ENCODE peak calls at places on chromosomes 5 and 9, in six cellular contexts. Y is mesendoderm; K is CD8-positive, alpha-beta T cell; M is Karpas-422; Q is kidney epithelial cell; D is heart left ventricle. P is an unnamed sample.

GRCh38 chr5:94613583-94613982 is 4.8 kb downstream of the KIAA0825 start:
- DNase-seq in M (peak; percentile 73), Q (no peak), Y (peak; percentile 65), D (no peak), K (no peak), P (peak; percentile 5)

GRCh38 chr5:115349001-115349817 is 52.8 kb upstream of the CCDC112 start:
- DNase-seq in Q (peak; percentile 67), M (no peak), Y (no peak), K (no peak), D (no peak), P (no peak)

GRCh38 chr5:53785924-53786323 is 225.5 kb downstream of the NDUFS4 start:
- DNase-seq in Q (no peak), M (no peak), Y (no peak), D (no peak), K (no peak), P (no peak)

GRCh38 chr9:121927636-121928035 is 165.5 kb downstream of the TTLL11 start:
- DNase-seq in Y (no peak), Q (no peak), D (no peak), K (no peak), M (no peak), P (no peak)

GRCh38 chr5:55416306-55416705 is 108.5 kb downstream of the MTREX start:
- DNase-seq in K (no peak), M (no peak), D (no peak), Q (no peak), Y (no peak), P (no peak)

GRCh38 chr9:98341157-98342102 is 86.0 kb upstream of the TBC1D2 start:
- DNase-seq in D (no peak), K (no peak), Y (no peak), M (no peak), Q (no peak), P (no peak)

GRCh38 chr9:117377046-117377445 is 37.8 kb downstream of the ASTN2 start:
- DNase-seq in D (no peak), M (no peak), K (no peak), Y (peak; percentile 54), Q (no peak), P (no peak)

GRCh38 chr5:65854931-65855330 is 71.4 kb upstream of the ERBIN start:
- DNase-seq in Y (no peak), D (no peak), M (no peak), Q (no peak), K (no peak), P (no peak)

GRCh38 chr5:6714221-6715041 is 1.2 kb downstream of the TENT4A start:
- DNase-seq in D (peak; percentile 48), Q (no peak), M (peak; percentile 61), Y (no peak), K (peak; percentile 56), P (peak; percentile 77)

GRCh38 chr9:133142657-133143592 is 20.8 kb downstream of the GBGT1 start:
- DNase-seq in K (no peak), Y (no peak), D (no peak), Q (no peak), M (no peak), P (peak; percentile 72)

GRCh38 chr9:89600831-89601230 is 4.0 kb upstream of the GADD45G start:
- DNase-seq in Q (no peak), Y (no peak), D (no peak), K (no peak), M (no peak), P (no peak)

GRCh38 chr9:108600896-108601295 is 254.9 kb downstream of the ACTL7B start:
- DNase-seq in Q (no peak), M (no peak), D (no peak), Y (no peak), K (no peak), P (no peak)

GRCh38 chr5:148858106-148858505 is 31.7 kb downstream of the ADRB2 start:
- DNase-seq in K (no peak), M (no peak), Y (no peak), D (no peak), Q (no peak), P (no peak)

GRCh38 chr9:136219276-136219675 is 14.3 kb upstream of the LHX3 start:
- DNase-seq in D (no peak), K (no peak), Q (no peak), M (no peak), Y (no peak), P (no peak)

GRCh38 chr9:84002344-84002743 is 21.7 kb downstream of the RMI1 start:
- DNase-seq in D (no peak), Y (no peak), K (no peak), M (no peak), Q (no peak), P (no peak)

GRCh38 chr5:17951392-17952169 is 317.3 kb downstream of the TAF11L14 start:
- DNase-seq in Y (peak; percentile 93), D (no peak), K (no peak), Q (no peak), M (no peak), P (peak; percentile 4)

GRCh38 chr9:87970602-87971001 is 3.7 kb downstream of the CDK20 start:
- DNase-seq in Y (no peak), Q (no peak), M (no peak), D (no peak), K (no peak), P (no peak)

GRCh38 chr9:87968155-87968554 is 6.2 kb downstream of the CDK20 start:
- DNase-seq in D (no peak), M (no peak), Q (no peak), K (no peak), Y (no peak), P (no peak)

GRCh38 chr9:87959916-87960581 is 14.3 kb downstream of the CDK20 start:
- DNase-seq in D (no peak), M (no peak), K (no peak), Q (no peak), Y (peak; percentile 47), P (no peak)

GRCh38 chr9:87963770-87964169 is 10.6 kb downstream of the CDK20 start:
- DNase-seq in Y (no peak), K (no peak), M (no peak), D (no peak), Q (no peak), P (no peak)

GRCh38 chr9:87964826-87965225 is 9.5 kb downstream of the CDK20 start:
- DNase-seq in Q (no peak), M (no peak), K (no peak), Y (no peak), D (no peak), P (no peak)
- H3K4me3 ChIP-seq in Q (no peak overlapping the region), M (no peak overlapping the region), K (no peak overlapping the region), Y (no peak overlapping the region), D (no peak overlapping the region), P (no peak overlapping the region)

GRCh38 chr5:96785271-96785670 is 22.5 kb downstream of the ERAP1 start:
- DNase-seq in M (no peak), K (no peak), Q (no peak), D (no peak), Y (no peak), P (no peak)

GRCh38 chr5:96790851-96791513 is 16.8 kb downstream of the ERAP1 start:
- DNase-seq in D (no peak), Q (no peak), K (no peak), M (no peak), Y (no peak), P (no peak)

GRCh38 chr5:96788112-96788749 is 19.5 kb downstream of the ERAP1 start:
- DNase-seq in K (no peak), Q (no peak), D (no peak), M (no peak), Y (no peak), P (no peak)

GRCh38 chr5:96785719-96786118 is 22.0 kb downstream of the ERAP1 start:
- DNase-seq in M (no peak), D (no peak), Y (no peak), Q (no peak), K (no peak), P (no peak)

DNA sequence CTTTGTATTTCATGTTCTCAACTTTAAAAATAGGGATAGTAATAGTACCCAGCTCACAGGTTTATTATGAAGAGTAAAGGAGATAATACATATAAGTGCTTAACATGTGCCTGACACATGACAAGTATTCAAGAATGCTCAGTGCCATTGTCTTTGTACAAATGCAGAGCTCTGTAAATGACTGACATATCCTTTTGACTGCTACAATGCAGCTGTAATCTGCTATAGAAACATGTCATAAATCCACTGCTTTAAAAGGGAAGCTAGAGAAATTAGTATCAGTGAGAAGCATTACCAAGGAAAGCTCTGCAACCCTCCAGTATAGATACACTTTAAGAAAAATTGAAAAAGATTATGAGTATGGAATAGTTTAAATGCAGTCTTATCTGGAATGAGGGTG is 18.0 kb downstream of the ERAP1 start:
- DNase-seq in Y (no peak), D (no peak), K (no peak), Q (no peak), M (no peak), P (no peak)
- H3K36me3 ChIP-seq in Y (no peaks in the 10 kb centered on the region), D (peaks cover 100% of the 10 kb centered on the region), K (peaks cover 65% of the 10 kb centered on the region), Q (no peaks in the 10 kb centered on the region), M (peaks cover 62% of the 10 kb centered on the region), P (no peaks in the 10 kb centered on the region)

DNA sequence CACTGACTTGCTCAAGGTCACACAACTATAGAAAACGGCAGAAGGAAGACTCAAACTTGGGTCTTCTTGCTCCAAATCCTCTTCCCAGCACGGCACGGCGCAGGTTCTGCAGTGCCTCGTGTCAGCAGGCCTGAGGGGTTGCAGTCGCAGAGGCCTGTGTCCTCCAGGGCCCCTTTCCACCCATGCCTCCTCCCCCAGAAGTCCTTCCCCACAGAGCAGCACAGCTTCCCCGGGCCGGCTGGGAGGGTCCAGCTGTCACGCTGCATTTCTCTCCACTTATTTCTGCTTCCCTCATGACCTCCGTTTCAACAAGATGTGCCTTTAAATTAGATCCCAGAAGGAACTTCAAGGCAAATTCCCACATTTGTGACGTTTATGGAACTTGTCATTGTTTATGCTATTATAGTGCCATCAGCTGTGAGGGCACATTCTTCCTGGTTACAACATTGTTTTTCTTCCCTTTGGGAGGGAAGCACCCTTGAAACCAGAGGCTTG is 148.4 kb downstream of the C5orf15 start:
- DNase-seq in D (no peak), Q (no peak), K (no peak), Y (no peak), M (no peak), P (no peak)
- H3K27me3 ChIP-seq in D (no peaks in the 10 kb centered on the region), Q (peaks cover 2% of the 10 kb centered on the region), K (no peaks in the 10 kb centered on the region), Y (no peaks in the 10 kb centered on the region), M (no peaks in the 10 kb centered on the region), P (no peaks in the 10 kb centered on the region)

GRCh38 chr5:37735649-37736347 is 104.0 kb downstream of the GDNF start:
- DNase-seq in Q (no peak), K (no peak), D (no peak), Y (no peak), M (no peak), P (no peak)
- H3K4me3 ChIP-seq in Q (no peak overlapping the region), K (no peak overlapping the region), D (no peak overlapping the region), Y (no peak overlapping the region), M (no peak overlapping the region), P (no peak overlapping the region)

P was measured in H7.